ENCODE peak calls at places on chromosomes 11 and 22, in seven cellular contexts. T, V, G, L, R, F and I are unnamed samples.

GRCh38 chr11:103359221-103359620 is 250.0 kb downstream of the DYNC2H1 start:
- DNase-seq in F (peak), G (no peak), R (no peak), T (no peak), L (no peak), V (no peak), I (no peak)

GRCh38 chr11:33808228-33808828 is 34.0 kb upstream of the FBXO3 start:
- DNase-seq in G (peak), R (peak), L (peak), F (peak), T (peak), V (peak), I (no peak)

GRCh38 chr11:62139526-62140301 is 15.9 kb downstream of the INCENP start:
- DNase-seq in R (no peak), V (no peak), L (no peak), F (no peak), G (peak), T (no peak), I (peak)

GRCh38 chr11:30321321-30321720 is 1.6 kb upstream of the ARL14EP start:
- DNase-seq in F (no peak), L (no peak), V (no peak), G (no peak), T (no peak), R (no peak), I (no peak)

GRCh38 chr11:2169626-2170570 is 1.7 kb downstream of the TH start:
- DNase-seq in L (no peak), T (no peak), R (no peak), V (no peak), G (no peak), F (no peak), I (no peak)

GRCh38 chr11:92667446-92668165 is 301.8 kb upstream of the MTNR1B start:
- DNase-seq in G (no peak), R (no peak), F (no peak), T (no peak), L (no peak), V (no peak), I (no peak)

GRCh38 chr11:62879554-62879953 is 1.1 kb upstream of the SLC3A2 start:
- DNase-seq in R (no peak), V (no peak), F (no peak), G (no peak), L (no peak), T (no peak), I (no peak)

GRCh38 chr11:64835616-64836447 is 8.6 kb downstream of the CDC42BPG start:
- DNase-seq in L (no peak), R (peak), V (no peak), F (no peak), G (no peak), T (no peak), I (peak)

GRCh38 chr11:34050967-34051348 is 573 bp upstream of the CAPRIN1 start:
- DNase-seq in T (no peak), L (no peak), R (no peak), V (no peak), G (no peak), F (peak), I (no peak)

GRCh38 chr11:19714387-19715363 is 2.0 kb downstream of the NAV2 start:
- DNase-seq in V (peak), F (peak), L (no peak), R (peak), T (peak), G (peak), I (no peak)

GRCh38 chr22:31935961-31936635 is 8.2 kb upstream of the YWHAH start:
- DNase-seq in L (no peak), G (no peak), R (peak), F (no peak), T (no peak), V (no peak), I (peak)

GRCh38 chr11:124793466-124794278 is 6.5 kb downstream of the MSANTD2 start:
- DNase-seq in L (peak), F (peak), V (no peak), R (no peak), T (no peak), G (no peak), I (no peak)

GRCh38 chr11:93528757-93529639 is 14.2 kb downstream of the SMCO4 start:
- DNase-seq in L (no peak), G (no peak), F (no peak), V (no peak), R (no peak), T (peak), I (no peak)

GRCh38 chr11:35427158-35427557 is 7.8 kb upstream of the SLC1A2 start:
- DNase-seq in G (no peak), F (no peak), R (no peak), V (peak), T (no peak), L (no peak), I (no peak)

GRCh38 chr11:66875376-66875775 is 18.5 kb downstream of the LRFN4 start:
- DNase-seq in L (no peak), V (no peak), F (no peak), T (no peak), G (no peak), R (no peak), I (no peak)

GRCh38 chr11:128568166-128568778 is 19.1 kb downstream of the ETS1 start:
- DNase-seq in R (no peak), V (peak), F (no peak), G (no peak), T (no peak), L (no peak), I (no peak)

DNA sequence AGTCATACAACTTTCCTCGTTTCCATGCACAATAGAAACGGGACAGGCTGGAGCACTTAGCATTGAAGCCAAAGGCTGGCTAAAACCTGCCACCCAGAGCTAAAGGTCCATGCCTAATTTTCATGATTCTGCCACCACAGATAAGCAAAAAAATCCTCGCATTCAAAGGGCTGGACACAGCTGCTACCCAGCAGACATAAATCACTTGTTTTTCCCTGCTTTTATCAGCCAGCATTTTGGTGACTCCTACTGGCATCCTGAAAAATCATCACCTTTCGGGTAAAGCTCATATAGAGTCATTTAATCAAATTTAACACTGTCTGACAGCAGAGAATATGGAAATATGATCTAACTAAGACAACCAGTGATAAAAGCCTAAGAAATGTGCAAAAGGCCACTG is 37.9 kb downstream of the ALG9 start:
- DNase-seq in L (no peak), T (no peak), F (peak), V (no peak), R (no peak), G (no peak), I (no peak)
- TF ChIP-seq CTCF in L (no peak), T (no peak), F (peak), V (peak), R (no peak), G (no peak), I (peak)

DNA sequence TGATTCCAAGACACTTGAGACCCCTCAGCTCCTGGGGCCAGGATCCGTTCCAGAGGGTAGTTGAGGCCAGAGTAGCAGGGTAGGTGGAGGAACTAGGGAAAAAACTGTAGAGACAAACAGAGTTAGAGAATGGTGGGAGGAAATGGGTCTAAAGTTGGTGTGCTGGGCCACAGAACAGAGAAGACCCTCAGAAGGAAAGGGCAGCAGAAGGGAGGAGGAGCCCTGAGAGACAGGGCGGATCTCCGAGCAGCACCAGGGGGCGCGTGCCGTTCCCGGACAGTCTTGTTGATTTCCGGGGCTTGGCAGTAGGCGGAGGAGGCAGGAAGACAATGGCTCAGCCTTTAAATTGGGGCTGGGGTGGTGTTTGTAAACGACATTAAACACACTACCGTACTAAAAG is 2.4 kb upstream of the CECR2 start:
- DNase-seq in L (no peak), R (no peak), T (peak), F (no peak), V (peak), G (no peak), I (no peak)
- TF ChIP-seq CTCF in L (no peak), R (peak), T (peak), F (no peak), V (peak), G (no peak), I (peak)

GRCh38 chr22:36423461-36424404 is 36.0 kb upstream of the MYH9 start:
- DNase-seq in G (no peak), V (no peak), T (no peak), L (no peak), F (no peak), R (no peak), I (no peak)
- TF ChIP-seq CTCF in G (no peak), V (no peak), T (no peak), L (no peak), F (no peak), R (no peak), I (no peak)

DNA sequence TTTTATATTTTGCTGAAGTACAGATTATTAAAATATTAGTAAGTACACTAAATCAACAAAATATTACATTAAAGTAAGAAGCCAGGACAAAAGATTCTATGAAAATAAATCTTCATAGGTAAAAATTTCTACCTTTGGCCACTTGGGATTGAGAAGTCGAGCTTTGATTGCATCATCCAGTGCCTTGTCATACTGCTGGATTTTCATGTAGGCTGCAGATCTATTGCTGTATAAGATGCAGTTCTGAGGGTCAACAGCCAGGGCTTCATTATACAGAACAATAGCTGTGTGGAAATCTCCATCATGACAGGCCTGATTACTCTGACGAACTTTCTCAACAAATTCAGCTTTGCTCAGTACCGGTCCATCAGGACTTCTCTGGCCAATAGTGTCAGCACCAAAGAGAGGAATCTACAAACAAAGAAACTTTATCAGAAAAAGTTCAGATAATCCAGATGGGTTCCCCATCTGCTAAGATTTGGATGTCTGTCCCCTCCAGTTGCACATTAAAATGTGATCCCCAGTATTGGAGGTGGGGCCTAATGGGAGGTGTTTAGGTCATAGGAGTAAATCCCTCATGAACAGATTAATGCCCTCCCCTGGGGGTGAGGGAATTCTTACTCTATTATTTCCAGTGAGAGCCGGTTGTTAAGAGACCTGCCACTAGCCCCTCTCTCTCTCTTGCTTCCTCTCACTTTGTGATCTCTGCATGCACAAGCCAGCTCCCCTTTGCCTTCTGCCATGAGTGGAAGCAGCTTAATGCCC is 50.0 kb downstream of the TTC28 start:
- DNase-seq in F (no peak), V (no peak), G (no peak), R (no peak), L (no peak), T (no peak), I (no peak)
- TF ChIP-seq CTCF in F (no peak), V (no peak), G (no peak), R (no peak), L (no peak), T (peak), I (no peak)

GRCh38 chr11:57546869-57547518 is 9.6 kb downstream of the SMTNL1 start:
- DNase-seq in F (peak), G (no peak), V (no peak), T (peak), R (peak), L (no peak), I (no peak)
- TF ChIP-seq CTCF in F (peak), G (no peak), V (no peak), T (no peak), R (no peak), L (no peak), I (peak)

DNA sequence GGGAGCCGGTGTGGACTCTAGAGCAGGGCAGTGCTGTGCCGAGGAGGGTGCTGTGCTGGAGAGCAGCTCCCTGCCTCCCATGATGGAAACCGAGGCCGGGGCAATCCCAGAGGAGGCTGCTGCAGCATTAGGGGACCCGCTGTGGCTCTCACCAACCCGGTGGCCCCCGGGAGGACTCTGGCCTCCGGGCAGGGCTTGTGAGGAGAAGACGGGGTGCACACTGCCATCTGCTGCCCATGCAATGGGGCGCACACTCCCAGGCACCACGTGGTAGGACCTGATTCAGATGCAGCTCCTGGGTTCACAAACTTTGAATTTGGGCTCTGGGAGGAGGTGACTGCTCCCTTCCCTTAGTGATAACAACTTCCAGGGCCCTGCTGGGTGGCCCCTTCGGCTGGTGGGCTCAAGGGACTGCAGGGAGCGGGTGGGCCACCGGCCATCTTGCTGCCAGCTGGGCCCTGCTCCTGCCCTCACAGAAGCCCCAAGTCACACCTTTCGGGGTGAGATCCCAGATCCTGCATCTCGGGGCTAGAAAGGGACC is 93.8 kb upstream of the FGF3 start:
- DNase-seq in G (peak), T (peak), V (no peak), L (no peak), R (peak), F (peak), I (peak)
- TF ChIP-seq CTCF in G (no peak), T (no peak), V (peak), L (peak), R (peak), F (peak), I (peak)